ENCODE peak calls at places on chromosome 5, in four cellular contexts. E is HL-60, J is endodermal cell, L is nephron progenitor cell. B is an unnamed sample.

GRCh38 chr5:144205141-144205551 is 34.5 kb downstream of the KCTD16 start:
- DNase-seq in E (no peak), J (peak), L (peak), B (no peak)

GRCh38 chr5:2894347-2895135 is 143.1 kb upstream of the IRX2 start:
- DNase-seq in E (no peak), J (no peak), L (no peak), B (no peak)

GRCh38 chr5:147098233-147098790 is 136.5 kb upstream of the STK32A start:
- DNase-seq in E (no peak), J (peak), L (peak), B (peak)

GRCh38 chr5:177465044-177465443 is 8.4 kb downstream of the DBN1 start:
- DNase-seq in E (no peak), J (no peak), L (no peak), B (no peak)

GRCh38 chr5:89081360-89081759 is 198.4 kb upstream of the MEF2C start:
- DNase-seq in E (no peak), J (no peak), L (no peak), B (no peak)

GRCh38 chr5:88952996-88953643 is 70.1 kb upstream of the MEF2C start:
- DNase-seq in E (no peak), J (no peak), L (no peak), B (no peak)

GRCh38 chr5:98905857-98906688 is 22.7 kb downstream of the CHD1 start:
- DNase-seq in E (no peak), J (no peak), L (no peak), B (peak)

GRCh38 chr5:173890195-173890951 is 2.2 kb downstream of the CPEB4 start:
- DNase-seq in E (no peak), J (peak), L (peak), B (no peak)

GRCh38 chr5:52339285-52339684 is 448.4 kb upstream of the ITGA1 start:
- DNase-seq in E (no peak), J (no peak), L (no peak), B (no peak)

GRCh38 chr5:60479542-60479941 is 220.4 kb downstream of the DEPDC1B start:
- DNase-seq in E (no peak), J (no peak), L (no peak), B (no peak)

GRCh38 chr5:112923148-112923917 is 1.3 kb upstream of the REEP5 start:
- DNase-seq in E (peak), J (no peak), L (no peak), B (no peak)

GRCh38 chr5:134099288-134099872 is 15.1 kb upstream of the TCF7 start:
- DNase-seq in E (no peak), J (no peak), L (no peak), B (peak)

GRCh38 chr5:152271420-152271819 is 133.7 kb downstream of the NMUR2 start:
- DNase-seq in E (no peak), J (peak), L (peak), B (no peak)

GRCh38 chr5:171388816-171389168 is 1.1 kb downstream of the NPM1 start:
- DNase-seq in E (no peak), J (no peak), L (peak), B (no peak)

GRCh38 chr5:177361418-177362101 is 3.8 kb downstream of the RGS14 start:
- DNase-seq in E (no peak), J (peak), L (no peak), B (no peak)

GRCh38 chr5:421901-422300 is 21.1 kb upstream of the EXOC3 start:
- DNase-seq in E (no peak), J (peak), L (no peak), B (no peak)

GRCh38 chr5:154442801-154443200 is 3.0 kb upstream of the SAP30L start:
- DNase-seq in E (no peak), J (no peak), L (no peak), B (no peak)

GRCh38 chr5:38846379-38846967 is 661 bp downstream of the OSMR start:
- DNase-seq in E (no peak), J (peak), L (peak), B (peak)

GRCh38 chr5:158958048-158958994 is 141.4 kb downstream of the EBF1 start:
- DNase-seq in E (no peak), J (peak), L (peak), B (peak)

GRCh38 chr5:41336471-41336870 is 123.1 kb upstream of the C6 start:
- DNase-seq in E (no peak), J (no peak), L (no peak), B (no peak)

GRCh38 chr5:1321576-1321975 is 23.3 kb downstream of the CLPTM1L start:
- DNase-seq in E (no peak), J (peak), L (no peak), B (no peak)

GRCh38 chr5:129112295-129112694 is 17.7 kb downstream of the ISOC1 start:
- DNase-seq in E (no peak), J (no peak), L (no peak), B (no peak)

GRCh38 chr5:22908129-22908528 is 55.0 kb upstream of the CDH12 start:
- DNase-seq in E (no peak), J (no peak), L (no peak), B (no peak)

GRCh38 chr5:96220610-96221390 is 212.2 kb downstream of the PCSK1 start:
- DNase-seq in E (no peak), J (no peak), L (no peak), B (no peak)

GRCh38 chr5:14759744-14760547 is 95.4 kb downstream of the OTULIN start:
- DNase-seq in E (no peak), J (no peak), L (no peak), B (no peak)

DNA sequence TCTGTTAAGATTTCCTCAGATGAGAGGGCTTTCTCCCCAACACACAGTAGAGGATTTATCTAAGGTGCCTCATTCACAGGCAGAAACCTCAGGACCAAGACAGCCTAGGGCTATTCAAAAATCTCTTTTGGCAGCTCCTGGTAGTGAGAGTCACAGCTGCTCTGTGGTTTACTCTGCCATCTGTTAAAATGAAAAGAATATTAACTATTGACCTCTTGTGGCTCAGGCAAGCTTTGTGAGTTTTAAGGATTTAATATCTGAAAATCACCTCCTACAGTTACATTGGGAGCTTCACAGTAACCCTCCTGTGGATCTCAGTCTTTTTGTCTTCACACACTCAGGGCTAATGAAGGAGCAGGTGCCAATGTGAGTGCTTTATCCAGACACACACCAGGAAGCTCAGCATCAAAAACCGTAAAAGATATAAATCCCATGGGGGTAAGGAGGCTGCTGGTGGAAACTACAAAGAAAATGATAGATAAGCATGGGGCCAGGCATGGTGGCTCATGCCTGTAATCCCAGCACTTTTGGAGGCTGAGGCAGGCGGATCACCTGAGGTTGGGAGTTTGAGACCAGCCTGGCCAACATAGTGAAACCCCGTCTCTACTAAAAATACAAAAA is 29.7 kb downstream of the PPP1R2B start:
- DNase-seq in E (no peak), J (no peak), L (no peak), B (peak)
- TF ChIP-seq CTCF in E (no peak), J (no peak), L (no peak), B (no peak)

DNA sequence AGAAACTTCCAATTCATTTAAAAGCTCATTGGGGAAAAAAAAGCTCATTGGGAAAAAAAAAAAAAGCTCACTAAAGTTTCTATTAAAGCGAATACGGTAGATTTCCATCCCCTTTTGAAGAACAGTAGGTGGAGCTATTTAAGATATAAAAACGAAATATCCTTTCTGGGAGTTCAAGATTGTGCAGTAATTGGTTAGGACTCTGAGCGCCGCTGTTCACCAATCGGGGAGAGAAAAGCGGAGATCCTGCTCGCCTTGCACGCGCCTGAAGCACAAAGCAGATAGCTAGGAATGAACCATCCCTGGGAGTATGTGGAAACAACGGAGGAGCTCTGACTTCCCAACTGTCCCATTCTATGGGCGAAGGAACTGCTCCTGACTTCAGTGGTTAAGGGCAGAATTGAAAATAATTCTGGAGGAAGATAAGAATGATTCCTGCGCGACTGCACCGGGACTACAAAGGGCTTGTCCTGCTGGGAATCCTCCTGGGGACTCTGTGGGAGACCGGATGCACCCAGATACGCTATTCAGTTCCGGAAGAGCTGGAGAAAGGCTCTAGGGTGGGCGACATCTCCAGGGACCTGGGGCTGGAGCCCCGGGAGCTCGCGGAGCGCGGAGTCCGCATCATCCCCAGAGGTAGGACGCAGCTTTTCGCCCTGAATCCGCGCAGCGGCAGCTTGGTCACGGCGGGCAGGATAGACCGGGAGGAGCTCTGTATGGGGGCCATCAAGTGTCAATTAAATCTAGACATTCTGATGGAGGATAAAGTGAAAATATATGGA is at the start of gene PCDHGA12:
- DNase-seq in E (no peak), J (no peak), L (no peak), B (peak)
- TF ChIP-seq CTCF in E (no peak), J (no peak), L (no peak), B (peak)

GRCh38 chr5:148645527-148645926 is 8.8 kb downstream of the HTR4 start:
- DNase-seq in E (no peak), J (no peak), L (no peak), B (no peak)
- TF ChIP-seq CTCF in E (no peak), J (no peak), L (no peak), B (no peak)

DNA sequence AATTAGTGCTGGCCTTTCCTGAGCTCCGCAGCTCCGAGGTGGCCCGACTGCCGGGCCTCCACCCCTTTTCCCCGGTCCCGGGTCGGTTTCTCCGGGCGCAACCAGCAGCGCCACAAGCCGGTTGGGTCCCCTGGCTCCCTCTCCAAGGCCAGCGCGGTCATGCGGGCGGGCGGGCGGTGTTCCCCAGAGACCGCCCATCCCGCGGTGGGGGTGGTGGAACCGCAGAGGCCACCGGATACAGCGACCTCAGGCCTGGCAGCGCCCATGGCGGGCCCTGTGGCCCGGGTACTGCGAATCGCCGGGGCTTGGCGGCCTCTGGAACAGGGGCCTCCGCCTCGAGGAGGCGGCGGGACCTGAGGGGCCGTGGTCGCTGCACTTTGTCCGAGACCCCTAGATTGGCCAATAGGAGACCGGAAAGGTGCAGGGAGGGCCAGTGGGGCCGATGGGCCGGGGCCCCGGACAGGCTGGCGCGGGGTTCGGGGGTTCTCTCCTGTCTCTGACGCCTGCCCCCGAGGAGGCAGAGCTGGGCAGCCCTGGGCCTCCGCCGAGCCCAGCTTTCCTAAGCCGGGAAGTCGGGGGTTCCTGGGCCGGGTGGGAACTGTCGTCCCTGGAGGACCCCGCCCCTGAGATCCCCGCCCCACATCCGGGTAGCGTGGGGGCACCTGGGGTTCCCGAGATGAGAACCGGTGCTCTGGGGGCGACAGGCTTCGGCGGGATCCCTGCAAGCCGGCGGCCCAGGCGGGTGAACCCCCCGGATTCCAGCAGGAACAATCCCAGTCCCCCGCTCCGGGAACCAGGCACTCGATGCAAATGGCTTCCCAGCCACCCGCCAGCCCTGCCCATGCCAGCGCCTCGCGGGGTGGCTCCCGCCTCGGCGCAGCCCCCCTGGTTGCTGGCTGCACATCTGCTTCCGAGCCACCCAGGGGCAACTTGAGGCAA is 293.9 kb downstream of the ZSWIM6 start:
- DNase-seq in E (no peak), J (peak), L (peak), B (peak)
- TF ChIP-seq CTCF in E (no peak), J (no peak), L (no peak), B (no peak)

GRCh38 chr5:167725741-167726140 is 565.7 kb upstream of the WWC1 start:
- DNase-seq in E (no peak), J (no peak), L (no peak), B (no peak)
- TF ChIP-seq CTCF in E (no peak), J (no peak), L (no peak), B (no peak)

DNA sequence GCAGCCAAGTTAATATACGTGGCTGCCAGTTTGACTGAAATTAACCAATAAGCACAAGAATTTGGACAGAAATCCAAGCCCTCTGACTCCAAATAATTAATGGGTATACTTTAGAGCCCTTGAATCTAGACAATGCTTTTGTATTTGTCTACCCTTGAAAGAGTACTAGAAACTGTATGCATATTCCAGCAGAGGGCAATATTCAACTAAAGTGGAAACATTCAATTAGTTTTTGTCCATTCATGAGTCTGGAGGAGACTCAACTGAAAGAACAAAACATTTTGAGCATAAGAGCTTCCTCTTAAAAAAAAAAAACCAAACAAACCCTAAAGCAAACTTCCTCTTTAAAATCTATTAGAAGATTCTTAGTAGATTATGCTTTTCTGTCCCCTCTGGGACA is 157.8 kb downstream of the ARHGEF28 start:
- DNase-seq in E (no peak), J (no peak), L (no peak), B (no peak)
- TF ChIP-seq CTCF in E (no peak), J (no peak), L (no peak), B (no peak)

GRCh38 chr5:73496984-73497457 is 1.2 kb upstream of the BTF3 start:
- DNase-seq in E (no peak), J (no peak), L (no peak), B (no peak)
- TF ChIP-seq CTCF in E (no peak), J (peak), L (peak), B (no peak)

DNA sequence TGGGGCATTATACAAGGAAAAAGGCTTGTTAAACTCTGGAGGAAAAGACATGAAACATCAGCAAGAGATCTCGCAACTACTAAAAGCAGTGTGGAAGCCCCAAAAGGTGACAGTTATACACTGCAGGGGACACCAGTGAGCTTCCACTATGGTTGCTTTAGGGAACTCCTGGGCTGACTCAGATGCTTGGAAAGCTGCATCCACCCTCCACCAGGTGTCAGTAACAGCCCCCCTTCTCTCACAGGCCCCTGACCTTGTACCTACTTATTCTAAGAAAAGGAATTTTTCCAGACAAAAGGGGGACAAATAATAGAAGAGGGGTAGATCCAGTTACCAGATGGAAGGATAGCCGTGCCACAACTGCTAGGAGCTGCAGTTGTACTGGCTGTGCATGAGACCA is 154.4 kb upstream of the COX7C start:
- DNase-seq in E (no peak), J (peak), L (no peak), B (peak)
- TF ChIP-seq CTCF in E (no peak), J (peak), L (no peak), B (no peak)

GRCh38 chr5:24644757-24645156 is at the start of gene CDH10:
- DNase-seq in E (no peak), J (peak), L (peak), B (no peak)

GRCh38 chr5:24646915-24647314 is 2.1 kb upstream of the CDH10 start:
- DNase-seq in E (no peak), J (no peak), L (no peak), B (no peak)

GRCh38 chr5:24643255-24643654 is 1.5 kb downstream of the CDH10 start:
- DNase-seq in E (no peak), J (no peak), L (no peak), B (no peak)

GRCh38 chr5:24643880-24644279 is 898 bp downstream of the CDH10 start:
- DNase-seq in E (no peak), J (no peak), L (no peak), B (no peak)

DNA sequence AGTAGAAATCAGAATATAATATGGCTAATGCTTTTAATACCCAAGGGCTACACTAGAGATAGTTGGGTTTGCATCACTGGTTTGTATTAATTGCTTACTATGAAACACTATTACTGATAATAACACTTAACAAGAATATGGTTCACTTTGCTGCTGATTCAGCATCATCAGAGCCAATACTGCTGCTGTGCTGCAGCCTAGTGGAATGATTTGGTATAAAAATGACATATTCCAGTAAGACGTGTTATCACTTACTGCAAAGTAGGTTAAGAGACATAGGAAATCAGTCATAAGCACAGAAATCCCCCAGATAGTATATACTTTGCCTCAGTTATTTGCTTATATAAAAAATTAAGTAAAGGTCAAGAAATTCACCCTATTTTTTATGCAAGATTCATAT is 2.8 kb downstream of the CDH10 start:
- DNase-seq in E (no peak), J (peak), L (no peak), B (no peak)
- TF ChIP-seq CTCF in E (peak), J (peak), L (peak), B (peak)

GRCh38 chr5:69367697-69368279 is 1.5 kb downstream of the AK6 start:
- DNase-seq in E (no peak), J (no peak), L (no peak), B (no peak)
- TF ChIP-seq CTCF in E (no peak), J (peak), L (no peak), B (no peak)